ENCODE peak calls at places on chromosome 20, in four cellular contexts. I is astrocyte, H is AG09309, W is fibroblast of the aortic adventitia. L is an unnamed sample.

GRCh38 chr20:57573176-57573575 is 12.3 kb downstream of the PCK1 start:
- DNase-seq in I (no peak), H (no peak), W (no peak), L (no peak)

GRCh38 chr20:54255157-54255556 is 47.3 kb downstream of the PFDN4 start:
- DNase-seq in I (peak; percentile 63), H (peak; percentile 14), W (peak; percentile 89), L (peak; percentile 27)

GRCh38 chr20:19620471-19620870 is 137.6 kb upstream of the RIN2 start:
- DNase-seq in I (no peak), H (no peak), W (no peak), L (no peak)

GRCh38 chr20:62896526-62896925 is 29.8 kb downstream of the DIDO1 start:
- DNase-seq in I (no peak), H (no peak), W (no peak), L (no peak)

GRCh38 chr20:63628246-63628975 is 1.5 kb upstream of the GMEB2 start:
- DNase-seq in I (peak; percentile 38), H (no peak), W (peak; percentile 77), L (peak; percentile 52)

GRCh38 chr20:57250607-57251343 is 15.7 kb downstream of the BMP7 start:
- DNase-seq in I (no peak), H (no peak), W (no peak), L (no peak)

GRCh38 chr20:14664101-14664500 is 326.7 kb upstream of the FLRT3 start:
- DNase-seq in I (no peak), H (no peak), W (no peak), L (no peak)

GRCh38 chr20:18240997-18241396 is 47.3 kb upstream of the ZNF133 start:
- DNase-seq in I (no peak), H (no peak), W (no peak), L (no peak)

GRCh38 chr20:54208492-54209044 is 681 bp downstream of the PFDN4 start:
- DNase-seq in I (peak; percentile 53), H (no peak), W (peak; percentile 55), L (peak; percentile 44)

GRCh38 chr20:63116412-63117106 is 99.4 kb downstream of the YTHDF1 start:
- DNase-seq in I (no peak), H (no peak), W (peak; percentile 13), L (no peak)

GRCh38 chr20:17228624-17229061 is 1.8 kb downstream of the PCSK2 start:
- DNase-seq in I (no peak), H (no peak), W (no peak), L (no peak)

GRCh38 chr20:1375515-1375914 is 17.3 kb downstream of the FKBP1A start:
- DNase-seq in I (peak; percentile 56), H (no peak), W (peak; percentile 67), L (peak; percentile 70)

GRCh38 chr20:16566080-16566479 is 7.2 kb downstream of the KIF16B start:
- DNase-seq in I (no peak), H (no peak), W (no peak), L (no peak)

GRCh38 chr20:825710-826421 is 7.6 kb upstream of the FAM110A start:
- DNase-seq in I (no peak), H (no peak), W (no peak), L (peak; percentile 52)

GRCh38 chr20:41530923-41531322 is 87.3 kb downstream of the CHD6 start:
- DNase-seq in I (no peak), H (no peak), W (no peak), L (no peak)

GRCh38 chr20:24751551-24751950 is 197.5 kb upstream of the CST7 start:
- DNase-seq in I (no peak), H (no peak), W (no peak), L (no peak)

GRCh38 chr20:32828029-32828666 is 8.4 kb downstream of the MAPRE1 start:
- DNase-seq in I (peak; percentile 37), H (no peak), W (peak; percentile 16), L (no peak)

GRCh38 chr20:37511605-37512275 is 9.3 kb upstream of the NNAT start:
- DNase-seq in I (peak; percentile 68), H (peak; percentile 71), W (peak; percentile 29), L (peak; percentile 50)

DNA sequence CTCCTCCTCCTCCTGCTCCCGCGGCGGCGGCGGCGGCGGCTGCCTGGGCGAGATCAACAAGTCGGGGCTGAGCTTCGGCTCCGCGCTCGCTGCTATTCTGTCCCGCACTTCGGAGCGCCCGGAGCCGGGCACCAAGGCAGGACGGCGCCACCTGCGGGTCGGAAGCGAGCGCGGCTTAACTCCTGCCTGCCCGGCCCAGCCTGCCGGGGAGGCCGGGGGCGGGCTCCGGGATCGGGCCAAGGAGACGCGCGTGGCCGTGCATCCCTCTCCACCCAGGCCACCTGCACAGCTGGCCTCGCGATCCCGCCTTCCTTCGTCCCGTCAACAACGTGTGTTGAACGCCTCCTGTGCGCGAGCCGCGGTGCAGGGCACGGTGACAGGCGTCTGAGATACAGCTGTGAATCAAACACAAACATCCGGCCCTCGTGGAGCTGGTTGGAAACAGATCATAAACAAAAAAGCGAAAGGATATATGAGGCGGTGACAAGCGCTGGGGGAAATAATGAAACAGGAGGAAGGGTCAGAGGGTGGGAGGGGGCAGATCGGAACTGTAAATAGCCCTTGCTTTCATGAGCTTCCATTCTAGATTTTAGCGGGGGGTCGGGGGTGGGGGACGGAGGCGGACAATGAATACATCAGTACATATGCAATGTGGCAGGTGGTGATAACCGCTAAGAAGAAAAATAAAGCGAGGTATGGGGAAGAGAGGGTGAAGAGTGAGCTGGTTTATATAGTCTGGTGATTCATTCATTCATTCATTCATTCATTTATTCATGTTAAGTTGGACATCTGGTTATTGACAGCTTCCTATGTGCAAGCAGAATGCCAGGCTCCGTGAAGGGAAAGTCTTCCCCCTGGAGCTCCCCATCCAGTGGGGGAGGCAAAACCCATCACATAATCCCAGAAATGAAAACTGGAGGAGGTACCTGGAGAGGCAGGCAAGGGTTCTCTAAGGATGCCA is 2.0 kb upstream of the KCNB1 start:
- DNase-seq in I (peak; percentile 46), H (peak; percentile 16), W (peak; percentile 76), L (peak; percentile 61)
- TF ChIP-seq CTCF in I (peak; percentile 31), H (peak; percentile 65), W (peak; percentile 70), L (peak; percentile 68)

GRCh38 chr20:47652794-47653193 is 132.5 kb downstream of the SULF2 start:
- DNase-seq in I (no peak), H (no peak), W (no peak), L (no peak)
- H3K4me3 ChIP-seq in I (no peak overlapping the region), H (no peak overlapping the region), W (no peak overlapping the region), L (no peak overlapping the region)

DNA sequence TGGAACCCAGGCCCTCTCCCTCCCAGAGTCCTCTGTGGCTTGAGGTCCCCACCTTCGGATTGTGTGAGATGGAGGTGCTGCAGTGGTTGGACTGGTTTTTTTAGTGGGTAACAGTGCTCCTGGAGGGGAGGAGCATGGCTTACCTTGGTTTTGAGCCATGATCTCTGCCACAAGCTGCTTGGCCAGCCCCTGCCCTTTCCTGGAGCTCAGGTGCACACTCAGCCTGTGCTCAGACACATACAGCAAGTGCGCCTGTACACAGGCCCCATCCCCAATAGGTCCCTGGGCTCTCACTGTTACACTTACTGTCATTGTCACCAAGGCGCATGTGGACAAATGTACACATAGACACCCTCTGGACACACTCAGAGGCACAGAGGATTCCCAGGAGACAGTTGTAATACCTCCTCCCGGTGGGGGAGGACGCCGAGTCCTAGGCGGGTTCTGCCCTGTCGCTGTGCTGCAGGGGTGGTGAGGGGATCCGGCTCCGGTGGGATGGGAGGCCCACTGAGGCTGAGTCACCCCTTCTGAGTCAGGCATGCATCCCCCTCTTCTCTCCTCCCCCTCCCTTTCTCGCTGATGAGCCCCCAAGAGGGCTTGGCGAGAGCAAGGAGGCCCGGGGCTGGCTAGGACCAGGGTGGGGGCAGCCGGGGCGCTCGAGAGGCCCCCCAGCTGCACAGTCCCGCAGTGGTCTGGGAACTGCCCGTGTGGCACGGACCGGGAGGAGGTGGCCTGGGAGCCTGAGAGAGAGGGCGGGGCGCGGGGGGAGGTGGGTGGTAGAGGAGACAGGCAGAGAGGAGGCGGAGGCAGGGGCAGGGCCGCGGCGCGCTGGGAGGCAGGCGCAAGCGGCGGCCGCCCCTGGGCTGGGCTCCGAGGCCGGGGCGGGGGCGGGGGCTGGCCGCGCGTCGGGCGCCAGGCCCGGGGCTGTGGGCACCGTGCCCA is 515 bp upstream of the EPB41L1 start:
- DNase-seq in I (peak; percentile 51), H (no peak), W (peak; percentile 57), L (peak; percentile 51)
- TF ChIP-seq CTCF in I (no peak), H (no peak), W (no peak), L (no peak)

DNA sequence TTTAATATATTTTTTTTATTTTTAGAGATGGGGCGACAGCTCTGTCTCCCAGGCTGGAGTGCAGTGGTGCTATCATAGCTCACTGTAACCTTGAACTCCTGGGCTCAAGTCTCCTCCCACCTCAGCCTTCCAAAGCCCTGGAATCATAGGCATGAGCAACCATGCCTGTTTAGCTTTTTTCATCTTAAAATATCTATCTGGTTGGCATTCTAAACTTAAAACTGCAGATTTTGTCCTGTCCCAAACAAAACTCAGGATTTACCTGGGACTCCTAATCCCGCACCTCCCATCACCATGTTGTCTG is 124.7 kb downstream of the SULF2 start:
- DNase-seq in I (no peak), H (no peak), W (no peak), L (no peak)
- H3K4me3 ChIP-seq in I (no peak overlapping the region), H (no peak overlapping the region), W (no peak overlapping the region), L (no peak overlapping the region)

GRCh38 chr20:51570755-51571469 is 28.4 kb upstream of the NFATC2 start:
- DNase-seq in I (no peak), H (no peak), W (peak; percentile 44), L (no peak)
- TF ChIP-seq CTCF in I (no peak), H (no peak), W (no peak), L (no peak)

GRCh38 chr20:38601216-38602184 is at the start of gene ARHGAP40:
- DNase-seq in I (peak; percentile 29), H (no peak), W (no peak), L (no peak)
- H3K4me3 ChIP-seq in I (no peak within 1 kb of the TSS), H (no peak within 1 kb of the TSS), W (no peak within 1 kb of the TSS), L (peak within 1 kb of the TSS; percentile 41)

GRCh38 chr20:6583134-6583738 is 184.2 kb upstream of the BMP2 start:
- DNase-seq in I (peak; percentile 25), H (no peak), W (peak; percentile 60), L (peak; percentile 63)
- TF ChIP-seq CTCF in I (peak; percentile 81), H (peak; percentile 68), W (peak; percentile 74), L (peak; percentile 77)

GRCh38 chr20:44185574-44185973 is 1.4 kb downstream of the JPH2 start:
- DNase-seq in I (no peak), H (no peak), W (no peak), L (no peak)
- H3K4me3 ChIP-seq in I (no peak overlapping the region), H (no peak overlapping the region), W (no peak overlapping the region), L (no peak overlapping the region)